ENCODE peak calls at places on chromosomes 2 and 18, in ten cellular contexts. L is prostate gland; U is GM23248; S is iPS DF 6.9; O is uterus; H is CD4-positive, CD25-positive, alpha-beta regulatory T cell; C is CD8-positive, alpha-beta memory T cell; F is K562; Q is IMR-90; V is ovary. E is an unnamed sample. For H3K4me1, the result is how much of the 10 kb centered on the place peaks cover.

GRCh38 chr2:38016177-38016576 is 59.8 kb downstream of the CYP1B1 start:
- DNase-seq in L (no peak), U (peak), S (no peak), O (no peak), H (no peak), C (no peak), F (no peak), Q (peak), V (no peak), E (no peak)

GRCh38 chr2:239944706-239945551 is 80.2 kb downstream of the NDUFA10 start:
- DNase-seq in L (no peak), U (no peak), S (no peak), O (peak), H (no peak), C (no peak), F (no peak), Q (peak), V (peak), E (peak)

GRCh38 chr2:64500549-64500948 is 23.6 kb upstream of the AFTPH start:
- DNase-seq in L (no peak), U (no peak), S (no peak), O (no peak), H (no peak), C (no peak), F (no peak), Q (no peak), V (no peak), E (no peak)

GRCh38 chr2:228015741-228016140 is 144.3 kb downstream of the DAW1 start:
- DNase-seq in L (no peak), U (no peak), S (no peak), O (no peak), H (no peak), C (no peak), F (no peak), Q (no peak), V (no peak), E (no peak)

GRCh38 chr2:62884514-62884913 is 166.1 kb upstream of the OTX1 start:
- DNase-seq in L (no peak), U (peak), S (no peak), O (no peak), H (no peak), C (no peak), F (no peak), Q (peak), V (no peak), E (no peak)

GRCh38 chr2:50401772-50402653 is 629.9 kb downstream of the NRXN1 start:
- DNase-seq in L (peak), U (peak), S (peak), O (no peak), H (no peak), C (no peak), F (peak), Q (peak), V (no peak), E (no peak)

GRCh38 chr2:8015848-8016580 is 665.8 kb upstream of the ID2 start:
- DNase-seq in L (no peak), U (no peak), S (no peak), O (no peak), H (no peak), C (no peak), F (no peak), Q (no peak), V (no peak), E (no peak)

GRCh38 chr2:118845005-118845842 is 2.2 kb downstream of the EN1 start:
- DNase-seq in L (no peak), U (peak), S (no peak), O (no peak), H (no peak), C (no peak), F (no peak), Q (no peak), V (no peak), E (no peak)

GRCh38 chr18:57776354-57776753 is 26.8 kb downstream of the ATP8B1 start:
- DNase-seq in L (no peak), U (no peak), S (no peak), O (no peak), H (no peak), C (no peak), F (peak), Q (no peak), V (no peak), E (no peak)
- H3K4me1 ChIP-seq in L (under half), U (under half), S (under half), O (under half), H (under half), C (under half), F (under half), Q (under half), V (under half), E (under half)

DNA sequence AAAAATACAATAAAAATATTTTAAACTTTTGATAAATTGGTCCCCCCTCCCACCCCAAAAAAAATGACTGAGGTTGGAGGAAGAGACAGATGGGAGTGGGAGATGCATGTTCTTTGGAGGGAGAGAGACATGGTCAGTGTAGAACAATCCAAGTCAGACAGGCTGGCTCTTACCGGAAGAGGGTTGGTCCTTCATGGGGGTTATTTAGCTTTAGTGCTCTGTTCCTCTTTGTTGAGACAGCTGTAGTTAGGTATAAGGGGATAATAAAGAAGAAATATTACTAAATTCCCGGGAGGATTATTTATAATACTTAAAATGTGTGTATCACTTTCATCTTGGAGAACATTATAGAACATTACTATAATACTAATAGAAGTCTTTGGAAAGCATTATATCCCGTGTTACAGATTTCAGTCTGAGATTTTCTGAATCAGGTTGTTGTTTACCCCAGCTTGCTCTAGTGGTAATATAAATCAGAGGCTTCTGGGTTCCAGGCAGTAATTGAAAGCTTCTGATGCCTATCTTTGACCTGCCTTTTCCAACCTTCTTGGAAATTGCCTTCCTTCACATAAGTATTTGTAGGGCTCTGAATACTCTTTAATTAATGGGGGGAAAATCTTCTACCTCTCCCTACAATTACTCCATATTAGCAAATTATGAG is 87.7 kb downstream of the SPTBN1 start:
- DNase-seq in L (no peak), U (no peak), S (no peak), O (no peak), H (no peak), C (no peak), F (no peak), Q (no peak), V (no peak), E (no peak)
- H3K4me1 ChIP-seq in L (under half), U (under half), S (under half), O (under half), H (under half), C (under half), F (under half), Q (under half), V (under half), E (under half)

GRCh38 chr2:26772064-26773001 is 8.2 kb downstream of the SLC35F6 start:
- DNase-seq in L (peak), U (peak), S (no peak), O (peak), H (no peak), C (peak), F (peak), Q (peak), V (peak), E (no peak)
- H3K4me1 ChIP-seq in L (under half), U (under half), S (under half), O (under half), H (under half), C (under half), F (half or more), Q (under half), V (under half), E (under half)

GRCh38 chr2:216113572-216113971 is 4.4 kb downstream of the XRCC5 start:
- DNase-seq in L (no peak), U (no peak), S (no peak), O (no peak), H (no peak), C (no peak), F (no peak), Q (no peak), V (no peak), E (no peak)
- H3K4me1 ChIP-seq in L (under half), U (half or more), S (under half), O (under half), H (half or more), C (half or more), F (under half), Q (under half), V (under half), E (under half)

DNA sequence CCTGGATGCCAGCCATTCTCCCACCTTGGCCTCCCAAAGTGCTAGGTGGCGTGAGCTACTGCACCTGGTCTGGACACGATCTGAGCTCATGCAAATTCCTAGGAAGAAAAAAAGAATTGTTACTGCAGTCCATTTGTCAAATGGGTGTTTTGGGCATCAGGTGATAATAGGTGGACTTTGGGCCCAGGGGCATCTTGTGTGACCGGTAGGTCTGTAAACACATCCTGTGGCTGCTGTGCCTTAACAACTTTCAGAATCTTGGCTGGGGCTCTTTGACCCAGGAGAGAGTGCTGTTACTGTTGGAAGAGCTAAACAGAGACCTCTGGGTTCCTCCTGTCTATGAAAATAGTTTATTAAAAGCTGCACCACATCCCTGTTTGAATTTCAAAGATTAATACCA is 34.9 kb upstream of the TFCP2L1 start:
- DNase-seq in L (no peak), U (no peak), S (no peak), O (no peak), H (no peak), C (no peak), F (no peak), Q (no peak), V (no peak), E (no peak)
- H3K4me1 ChIP-seq in L (under half), U (under half), S (under half), O (under half), H (under half), C (under half), F (under half), Q (under half), V (under half), E (under half)

DNA sequence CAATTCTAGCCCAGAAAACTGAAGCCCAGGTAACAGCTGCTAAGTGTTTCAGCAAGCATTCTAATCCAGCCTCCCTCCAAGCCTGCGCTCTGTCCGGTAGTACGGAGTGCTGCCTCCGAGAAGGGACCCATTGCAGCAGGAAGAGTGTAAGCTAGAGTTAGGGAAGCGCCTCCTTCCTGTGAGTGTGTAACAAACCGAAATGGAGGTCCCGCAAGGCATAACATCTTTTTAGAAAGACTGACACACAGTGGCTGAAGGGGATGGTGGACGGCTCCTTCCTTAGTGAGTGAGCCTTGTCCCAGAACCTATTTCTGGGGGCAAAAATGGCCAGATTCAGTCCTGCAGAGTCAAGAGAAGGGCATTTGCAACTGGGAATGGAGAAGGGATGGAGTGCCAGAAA is 12.2 kb downstream of the PKDCC start:
- DNase-seq in L (no peak), U (no peak), S (no peak), O (no peak), H (no peak), C (no peak), F (no peak), Q (no peak), V (no peak), E (no peak)
- H3K4me1 ChIP-seq in L (under half), U (under half), S (under half), O (under half), H (under half), C (under half), F (under half), Q (under half), V (under half), E (under half)

DNA sequence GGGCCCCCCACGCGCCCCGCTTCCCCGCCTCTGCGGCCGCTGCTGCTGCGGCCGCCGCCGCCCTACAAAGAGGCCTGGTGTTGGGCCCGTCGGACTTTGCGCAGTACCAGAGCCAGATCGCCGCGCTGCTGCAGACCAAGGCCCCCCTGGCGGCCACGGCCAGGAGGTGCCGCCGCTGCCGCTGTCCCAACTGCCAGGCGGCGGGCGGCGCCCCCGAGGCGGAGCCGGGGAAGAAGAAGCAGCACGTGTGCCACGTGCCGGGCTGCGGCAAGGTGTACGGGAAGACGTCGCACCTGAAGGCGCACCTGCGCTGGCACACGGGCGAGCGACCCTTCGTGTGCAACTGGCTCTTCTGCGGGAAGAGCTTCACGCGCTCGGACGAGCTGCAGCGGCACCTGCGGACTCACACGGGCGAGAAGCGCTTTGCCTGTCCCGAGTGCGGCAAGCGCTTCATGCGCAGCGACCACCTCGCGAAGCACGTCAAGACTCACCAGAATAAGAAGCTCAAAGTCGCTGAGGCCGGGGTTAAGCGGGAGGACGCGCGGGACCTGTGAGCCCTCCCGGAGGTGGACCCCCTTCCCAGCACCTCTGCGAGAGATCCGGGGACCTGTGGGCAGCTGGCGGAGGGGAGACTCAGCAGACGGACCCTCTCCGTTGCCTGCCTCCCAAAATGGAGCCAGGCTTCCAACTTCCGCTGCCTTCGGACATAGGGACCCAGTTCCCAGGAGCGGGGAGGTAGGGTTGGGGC is 1.9 kb downstream of the SP5 start:
- DNase-seq in L (no peak), U (peak), S (no peak), O (peak), H (no peak), C (no peak), F (no peak), Q (peak), V (peak), E (no peak)
- H3K4me1 ChIP-seq in L (under half), U (under half), S (under half), O (under half), H (under half), C (under half), F (under half), Q (under half), V (under half), E (under half)

DNA sequence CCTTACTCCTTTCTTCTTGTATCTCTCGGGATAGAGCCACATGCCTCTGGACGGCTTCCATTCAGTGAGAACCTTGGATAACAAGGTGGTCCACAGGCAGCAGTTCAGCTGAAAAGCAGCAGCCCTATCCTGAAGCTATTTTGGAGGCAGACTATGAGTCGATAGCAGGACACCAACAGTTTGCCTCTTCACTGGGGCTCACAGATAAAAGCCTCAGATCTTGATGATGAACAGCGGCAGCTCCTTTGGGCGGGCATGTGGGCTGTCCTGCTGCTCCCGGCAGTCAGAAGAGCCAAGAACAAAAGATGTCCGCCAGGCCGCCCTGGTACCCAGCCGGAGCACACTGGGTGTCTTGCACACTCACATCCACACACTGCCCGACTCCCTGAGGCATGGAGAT is 89.8 kb upstream of the KLF7 start:
- DNase-seq in L (no peak), U (peak), S (no peak), O (no peak), H (no peak), C (no peak), F (peak), Q (no peak), V (no peak), E (no peak)
- H3K4me1 ChIP-seq in L (under half), U (half or more), S (under half), O (under half), H (under half), C (under half), F (under half), Q (half or more), V (under half), E (half or more)

E was measured in RWPE2.